ENCODE peak calls at places on chromosome 11, in four cellular contexts. V is COR-L47, I is substantia nigra, X is fibroblast of mammary gland. W is an unnamed sample.

GRCh38 chr11:35330156-35330889 is 89.0 kb downstream of the SLC1A2 start:
- DNase-seq in V (no peak), I (no peak), X (no peak), W (no peak)

GRCh38 chr11:114091791-114092397 is 32.4 kb downstream of the ZBTB16 start:
- DNase-seq in V (no peak), I (no peak), X (no peak), W (no peak)

GRCh38 chr11:28566643-28567042 is 458.5 kb downstream of the METTL15 start:
- DNase-seq in V (no peak), I (no peak), X (peak), W (no peak)

GRCh38 chr11:118971646-118972045 is at the start of gene FOXR1:
- DNase-seq in V (no peak), I (no peak), X (no peak), W (no peak)

GRCh38 chr11:61168858-61169257 is 7.6 kb upstream of the VPS37C start:
- DNase-seq in V (no peak), I (no peak), X (no peak), W (no peak)

GRCh38 chr11:67372993-67373915 is at the start of gene CLCF1:
- DNase-seq in V (no peak), I (no peak), X (peak), W (no peak)

GRCh38 chr11:64233913-64234839 is at the start of gene VEGFB:
- DNase-seq in V (peak), I (no peak), X (no peak), W (peak)

GRCh38 chr11:17883946-17884345 is 128.9 kb downstream of the SERGEF start:
- DNase-seq in V (no peak), I (no peak), X (no peak), W (no peak)

GRCh38 chr11:122025757-122026156 is 90.3 kb downstream of the BLID start:
- DNase-seq in V (no peak), I (no peak), X (peak), W (no peak)

GRCh38 chr11:100639140-100639539 is 47.9 kb upstream of the ARHGAP42 start:
- DNase-seq in V (no peak), I (no peak), X (peak), W (no peak)

GRCh38 chr11:77299528-77299993 is 1.9 kb downstream of the GDPD4 start:
- DNase-seq in V (no peak), I (no peak), X (peak), W (no peak)

GRCh38 chr11:62725686-62726085 is 1.6 kb downstream of the HNRNPUL2 start:
- DNase-seq in V (no peak), I (no peak), X (no peak), W (no peak)

GRCh38 chr11:108891143-108891542 is 226.3 kb downstream of the DDX10 start:
- DNase-seq in V (no peak), I (no peak), X (no peak), W (peak)

GRCh38 chr11:638616-639323 is 1.7 kb downstream of the DRD4 start:
- DNase-seq in V (no peak), I (no peak), X (no peak), W (no peak)

GRCh38 chr11:99019676-99020075 is 1.1 kb upstream of the CNTN5 start:
- DNase-seq in V (peak), I (no peak), X (no peak), W (no peak)

GRCh38 chr11:82906236-82906635 is 4.7 kb downstream of the DDIAS start:
- DNase-seq in V (peak), I (no peak), X (peak), W (peak)

GRCh38 chr11:6541356-6541755 is 44.3 kb downstream of the DNHD1 start:
- DNase-seq in V (no peak), I (no peak), X (no peak), W (no peak)